ENCODE peak calls at places on chromosome X, in four cellular contexts. D, H, Z and O are unnamed samples.

GRCh38 chrX:72268601-72269365 is 8.3 kb downstream of the RPS4X start:
- DNase-seq in D (no peak), H (no peak), Z (no peak), O (no peak)

GRCh38 chrX:20265726-20266681 is 705 bp downstream of the RPS6KA3 start:
- DNase-seq in D (peak; percentile 8), H (peak; percentile 59), Z (peak; percentile 16), O (peak; percentile 54)

GRCh38 chrX:21996872-21997271 is 35.3 kb upstream of the PHEX start:
- DNase-seq in D (no peak), H (no peak), Z (peak; percentile 29), O (no peak)

GRCh38 chrX:103464774-103465117 is 54.5 kb downstream of the RAB40A start:
- DNase-seq in D (peak; percentile 49), H (no peak), Z (peak; percentile 66), O (peak; percentile 64)

GRCh38 chrX:150486011-150486410 is 82.4 kb upstream of the MTM1 start:
- DNase-seq in D (peak; percentile 14), H (no peak), Z (peak; percentile 30), O (peak; percentile 72)

GRCh38 chrX:135086197-135086854 is 34.0 kb downstream of the ETDB start:
- DNase-seq in D (peak; percentile 11), H (no peak), Z (peak; percentile 68), O (no peak)

GRCh38 chrX:1027133-1027532 is 185.3 kb downstream of the CRLF2 start:
- DNase-seq in D (no peak), H (no peak), Z (no peak), O (no peak)

GRCh38 chrX:139762400-139763183 is 54.6 kb upstream of the MCF2 start:
- DNase-seq in D (no peak), H (no peak), Z (no peak), O (no peak)

GRCh38 chrX:110444996-110445395 is 86.3 kb downstream of the RTL9 start:
- DNase-seq in D (no peak), H (no peak), Z (peak; percentile 9), O (no peak)

GRCh38 chrX:131565909-131566308 is 22.0 kb downstream of the OR13H1 start:
- DNase-seq in D (no peak), H (no peak), Z (no peak), O (no peak)

GRCh38 chrX:29110041-29110440 is 522.8 kb downstream of the IL1RAPL1 start:
- DNase-seq in D (no peak), H (no peak), Z (no peak), O (no peak)

GRCh38 chrX:32443841-32444240 is 767.5 kb downstream of the DMD start:
- DNase-seq in D (no peak), H (no peak), Z (no peak), O (no peak)

GRCh38 chrX:118523920-118524319 is 28.3 kb downstream of the DOCK11 start:
- DNase-seq in D (peak; percentile 19), H (no peak), Z (no peak), O (no peak)

GRCh38 chrX:129632443-129632842 is 22.3 kb downstream of the APLN start:
- DNase-seq in D (no peak), H (no peak), Z (no peak), O (no peak)

GRCh38 chrX:103413981-103414380 is 37.6 kb downstream of the BEX3 start:
- DNase-seq in D (no peak), H (no peak), Z (no peak), O (no peak)

GRCh38 chrX:20393944-20394343 is 127.2 kb upstream of the RPS6KA3 start:
- DNase-seq in D (no peak), H (no peak), Z (no peak), O (no peak)

GRCh38 chrX:7127058-7127457 is 20.5 kb upstream of the STS start:
- DNase-seq in D (no peak), H (no peak), Z (no peak), O (no peak)

GRCh38 chrX:56963377-56963776 is 32.0 kb downstream of the SPIN3 start:
- DNase-seq in D (no peak), H (no peak), Z (no peak), O (no peak)

GRCh38 chrX:139931646-139932076 is 1.2 kb downstream of the ATP11C start:
- DNase-seq in D (no peak), H (no peak), Z (no peak), O (no peak)

GRCh38 chrX:151806967-151807540 is 72.5 kb downstream of the CNGA2 start:
- DNase-seq in D (no peak), H (no peak), Z (peak; percentile 49), O (no peak)

GRCh38 chrX:7108995-7109634 is 38.4 kb upstream of the STS start:
- DNase-seq in D (no peak), H (no peak), Z (no peak), O (no peak)

GRCh38 chrX:84415155-84415554 is 87.1 kb downstream of the HDX start:
- DNase-seq in D (no peak), H (no peak), Z (no peak), O (no peak)

GRCh38 chrX:151825927-151826471 is 86.7 kb upstream of the MAGEA4 start:
- DNase-seq in D (no peak), H (no peak), Z (peak; percentile 59), O (no peak)

GRCh38 chrX:128846385-128846784 is 676.9 kb downstream of the SMARCA1 start:
- DNase-seq in D (no peak), H (no peak), Z (no peak), O (no peak)

GRCh38 chrX:151515233-151515632 is 48.2 kb upstream of the PASD1 start:
- DNase-seq in D (no peak), H (no peak), Z (no peak), O (no peak)

GRCh38 chrX:17579021-17579420 is 158.3 kb upstream of the SCML1 start:
- DNase-seq in D (no peak), H (no peak), Z (no peak), O (no peak)

GRCh38 chrX:54043696-54044125 is 562 bp downstream of the PHF8 start:
- DNase-seq in D (peak; percentile 26), H (no peak), Z (peak; percentile 38), O (peak; percentile 64)

GRCh38 chrX:97498093-97498492 is 614.4 kb downstream of the RPA4 start:
- DNase-seq in D (no peak), H (no peak), Z (no peak), O (no peak)

GRCh38 chrX:28920141-28920540 is 332.9 kb downstream of the IL1RAPL1 start:
- DNase-seq in D (no peak), H (no peak), Z (no peak), O (no peak)

GRCh38 chrX:118963159-118963558 is 11.3 kb upstream of the LONRF3 start:
- DNase-seq in D (no peak), H (no peak), Z (peak; percentile 29), O (no peak)

GRCh38 chrX:147958316-147958715 is 22.8 kb upstream of the FMR1NB start:
- DNase-seq in D (no peak), H (no peak), Z (peak; percentile 39), O (no peak)

GRCh38 chrX:1462596-1463251 is 10.0 kb upstream of the ASMTL start:
- DNase-seq in D (peak; percentile 63), H (peak; percentile 43), Z (no peak), O (peak; percentile 39)

GRCh38 chrX:136228808-136229207 is 22.4 kb downstream of the MAP7D3 start:
- DNase-seq in D (no peak), H (no peak), Z (no peak), O (no peak)

GRCh38 chrX:102979536-102979935 is 42.5 kb downstream of the RAB40AL start:
- DNase-seq in D (no peak), H (no peak), Z (peak; percentile 83), O (no peak)

GRCh38 chrX:153921511-153922285 is 4.4 kb downstream of the ARHGAP4 start:
- DNase-seq in D (no peak), H (peak; percentile 49), Z (no peak), O (no peak)
- H3K4me1 ChIP-seq in D (peaks cover 26% of the 10 kb centered on the region), H (no peaks in the 10 kb centered on the region), Z (peaks cover 19% of the 10 kb centered on the region), O (peaks cover 7% of the 10 kb centered on the region)

GRCh38 chrX:12843061-12843667 is 23.7 kb upstream of the TLR7 start:
- DNase-seq in D (no peak), H (no peak), Z (no peak), O (no peak)

GRCh38 chrX:12844319-12844718 is 22.6 kb upstream of the TLR7 start:
- DNase-seq in D (no peak), H (no peak), Z (no peak), O (no peak)

GRCh38 chrX:12843668-12844279 is 23.1 kb upstream of the TLR7 start:
- DNase-seq in D (no peak), H (no peak), Z (no peak), O (no peak)
- H3K4me1 ChIP-seq in D (no peaks in the 10 kb centered on the region), H (no peaks in the 10 kb centered on the region), Z (no peaks in the 10 kb centered on the region), O (no peaks in the 10 kb centered on the region)

DNA sequence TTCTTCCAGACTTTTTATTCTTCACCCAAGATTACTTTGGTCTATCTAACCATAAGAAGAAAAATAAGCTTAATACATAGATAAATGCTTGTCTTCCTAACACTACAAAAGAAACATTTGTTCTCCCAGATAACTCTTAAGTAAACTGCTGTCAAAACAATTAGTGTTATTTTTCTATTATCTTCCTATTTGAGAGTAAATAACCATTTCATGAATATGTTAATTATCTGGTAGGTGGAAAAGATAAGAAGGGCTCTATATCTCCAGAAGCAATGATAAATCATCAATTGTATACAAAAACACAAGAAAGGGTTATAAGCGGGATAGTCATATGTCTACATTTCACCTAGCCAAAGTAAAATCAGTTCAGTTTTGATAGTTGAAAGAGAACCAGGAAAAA is 180.4 kb downstream of the ZIC3 start:
- DNase-seq in D (no peak), H (no peak), Z (no peak), O (no peak)
- H3K4me1 ChIP-seq in D (no peaks in the 10 kb centered on the region), H (no peaks in the 10 kb centered on the region), Z (no peaks in the 10 kb centered on the region), O (no peaks in the 10 kb centered on the region)

GRCh38 chrX:30941898-30942297 is 52.8 kb upstream of the TAB3 start:
- DNase-seq in D (no peak), H (no peak), Z (no peak), O (no peak)
- H3K4me1 ChIP-seq in D (no peaks in the 10 kb centered on the region), H (peaks cover 4% of the 10 kb centered on the region), Z (no peaks in the 10 kb centered on the region), O (no peaks in the 10 kb centered on the region)

DNA sequence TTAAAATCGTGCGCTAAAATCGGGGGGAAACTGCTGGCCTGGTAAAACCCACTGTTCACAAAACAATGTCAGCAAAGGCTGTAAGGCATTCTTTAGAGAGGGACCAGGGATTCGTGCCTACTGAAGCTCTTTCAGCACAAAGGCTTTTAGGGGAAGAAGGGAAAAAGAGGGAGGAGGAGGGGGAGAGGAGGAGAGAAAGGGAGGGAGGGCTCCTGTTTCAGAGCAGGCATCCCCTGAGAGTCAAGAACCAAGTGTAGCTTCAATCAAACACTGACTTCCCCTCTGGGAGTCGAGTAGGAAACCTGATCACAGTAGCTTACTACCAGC is 9.5 kb downstream of the BCOR start:
- DNase-seq in D (no peak), H (no peak), Z (no peak), O (no peak)
- H3K4me1 ChIP-seq in D (peaks cover 62% of the 10 kb centered on the region), H (peaks cover 26% of the 10 kb centered on the region), Z (peaks cover 4% of the 10 kb centered on the region), O (peaks cover 6% of the 10 kb centered on the region)

DNA sequence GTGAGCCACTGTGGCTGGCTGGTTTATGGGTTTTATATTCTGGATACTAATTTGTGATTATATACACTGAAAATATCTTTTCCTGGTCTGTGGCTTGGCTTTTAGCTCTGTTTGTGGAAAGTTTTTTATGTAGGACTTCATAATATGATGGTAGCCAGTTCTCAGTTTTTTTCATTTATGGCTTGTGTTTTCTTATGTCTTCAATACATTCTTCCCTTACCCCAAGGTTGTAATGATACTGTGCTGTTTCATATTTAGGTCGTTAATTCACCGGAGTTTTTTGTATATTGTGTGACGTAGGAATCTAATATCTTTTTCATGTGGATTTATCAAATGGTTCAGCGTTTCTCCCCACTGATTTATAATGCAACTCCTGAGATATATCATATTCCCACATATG is 6.6 kb downstream of the ZFX start:
- DNase-seq in D (no peak), H (no peak), Z (no peak), O (no peak)
- H3K4me1 ChIP-seq in D (peaks cover 32% of the 10 kb centered on the region), H (no peaks in the 10 kb centered on the region), Z (peaks cover 21% of the 10 kb centered on the region), O (peaks cover 11% of the 10 kb centered on the region)